ENCODE peak calls at places on chromosomes 16 and 17, in four cellular contexts. One of them, this sample, is unnamed.

GRCh38 chr16:71421911-71422310 is 19.9 kb downstream of the TLE7 start:
- DNase-seq in effector memory CD4-positive, alpha-beta T cell: no peak
- DNase-seq in GM23248: peak; percentile 28
- DNase-seq in cardiac muscle cell: peak; percentile 16
- DNase-seq in this sample: no peak

GRCh38 chr16:13969711-13970110 is 49.8 kb downstream of the ERCC4 start:
- DNase-seq in effector memory CD4-positive, alpha-beta T cell: no peak
- DNase-seq in GM23248: no peak
- DNase-seq in cardiac muscle cell: no peak
- DNase-seq in this sample: no peak

GRCh38 chr16:23670137-23670776 is 8.4 kb upstream of the PLK1 start:
- DNase-seq in effector memory CD4-positive, alpha-beta T cell: no peak
- DNase-seq in GM23248: peak; percentile 93
- DNase-seq in cardiac muscle cell: no peak
- DNase-seq in this sample: no peak

GRCh38 chr17:73189417-73190099 is 3.3 kb upstream of the COG1 start:
- DNase-seq in effector memory CD4-positive, alpha-beta T cell: no peak
- DNase-seq in GM23248: peak; percentile 64
- DNase-seq in cardiac muscle cell: peak; percentile 65
- DNase-seq in this sample: peak; percentile 36

GRCh38 chr16:53429221-53429943 is 4.9 kb upstream of the RBL2 start:
- DNase-seq in effector memory CD4-positive, alpha-beta T cell: no peak
- DNase-seq in GM23248: peak; percentile 26
- DNase-seq in cardiac muscle cell: no peak
- DNase-seq in this sample: no peak

GRCh38 chr16:2520784-2521577 is 810 bp downstream of the AMDHD2 start:
- DNase-seq in effector memory CD4-positive, alpha-beta T cell: peak; percentile 68
- DNase-seq in GM23248: peak; percentile 67
- DNase-seq in cardiac muscle cell: no peak
- DNase-seq in this sample: no peak

GRCh38 chr17:76567634-76568432 is 17.8 kb downstream of the ST6GALNAC2 start:
- DNase-seq in effector memory CD4-positive, alpha-beta T cell: no peak
- DNase-seq in GM23248: no peak
- DNase-seq in cardiac muscle cell: no peak
- DNase-seq in this sample: no peak

GRCh38 chr16:3131755-3132377 is 3.0 kb upstream of the ZNF213 start:
- DNase-seq in effector memory CD4-positive, alpha-beta T cell: no peak
- DNase-seq in GM23248: peak; percentile 70
- DNase-seq in cardiac muscle cell: peak; percentile 62
- DNase-seq in this sample: no peak

GRCh38 chr16:69620564-69620963 is 54.8 kb downstream of the NFAT5 start:
- DNase-seq in effector memory CD4-positive, alpha-beta T cell: no peak
- DNase-seq in GM23248: peak; percentile 29
- DNase-seq in cardiac muscle cell: no peak
- DNase-seq in this sample: no peak

GRCh38 chr17:73534575-73534940 is 109.7 kb downstream of the SDK2 start:
- DNase-seq in effector memory CD4-positive, alpha-beta T cell: no peak
- DNase-seq in GM23248: no peak
- DNase-seq in cardiac muscle cell: peak; percentile 48
- DNase-seq in this sample: no peak

GRCh38 chr17:30600830-30601494 is 123.8 kb downstream of the GOSR1 start:
- DNase-seq in effector memory CD4-positive, alpha-beta T cell: no peak
- DNase-seq in GM23248: peak; percentile 63
- DNase-seq in cardiac muscle cell: peak; percentile 28
- DNase-seq in this sample: no peak

GRCh38 chr17:5516060-5516792 is 29.9 kb downstream of the MIS12 start:
- DNase-seq in effector memory CD4-positive, alpha-beta T cell: no peak
- DNase-seq in GM23248: peak; percentile 98
- DNase-seq in cardiac muscle cell: no peak
- DNase-seq in this sample: peak; percentile 91

GRCh38 chr17:56595831-56596740 is 2.6 kb downstream of the NOG start:
- DNase-seq in effector memory CD4-positive, alpha-beta T cell: no peak
- DNase-seq in GM23248: peak; percentile 50
- DNase-seq in cardiac muscle cell: peak; percentile 91
- DNase-seq in this sample: no peak

GRCh38 chr16:89360760-89361435 is 129.5 kb downstream of the ANKRD11 start:
- DNase-seq in effector memory CD4-positive, alpha-beta T cell: peak; percentile 71
- DNase-seq in GM23248: no peak
- DNase-seq in cardiac muscle cell: no peak
- DNase-seq in this sample: no peak

GRCh38 chr16:86288716-86289294 is 221.5 kb upstream of the FOXF1 start:
- DNase-seq in effector memory CD4-positive, alpha-beta T cell: no peak
- DNase-seq in GM23248: no peak
- DNase-seq in cardiac muscle cell: no peak
- DNase-seq in this sample: no peak

GRCh38 chr17:56876766-56877179 is 37.1 kb downstream of the TRIM25 start:
- DNase-seq in effector memory CD4-positive, alpha-beta T cell: no peak
- DNase-seq in GM23248: no peak
- DNase-seq in cardiac muscle cell: no peak
- DNase-seq in this sample: no peak

GRCh38 chr17:15782809-15783208 is 50.7 kb downstream of the TBC1D26 start:
- DNase-seq in effector memory CD4-positive, alpha-beta T cell: no peak
- DNase-seq in GM23248: peak; percentile 81
- DNase-seq in cardiac muscle cell: no peak
- DNase-seq in this sample: no peak

GRCh38 chr17:11736613-11737289 is 138.5 kb downstream of the DNAH9 start:
- DNase-seq in effector memory CD4-positive, alpha-beta T cell: no peak
- DNase-seq in GM23248: no peak
- DNase-seq in cardiac muscle cell: no peak
- DNase-seq in this sample: no peak

GRCh38 chr16:57610611-57611010 is 17.8 kb upstream of the ADGRG1 start:
- DNase-seq in effector memory CD4-positive, alpha-beta T cell: no peak
- DNase-seq in GM23248: no peak
- DNase-seq in cardiac muscle cell: no peak
- DNase-seq in this sample: no peak
- H3K4me1 ChIP-seq in effector memory CD4-positive, alpha-beta T cell: peaks cover 7% of the 10 kb centered on the region
- H3K4me1 ChIP-seq in GM23248: peaks cover 5% of the 10 kb centered on the region
- H3K4me1 ChIP-seq in cardiac muscle cell: no peaks in the 10 kb centered on the region
- H3K4me1 ChIP-seq in this sample: no peaks in the 10 kb centered on the region

GRCh38 chr17:42275527-42276358 is 448 bp downstream of the STAT5B start:
- DNase-seq in effector memory CD4-positive, alpha-beta T cell: peak; percentile 31
- DNase-seq in GM23248: no peak
- DNase-seq in cardiac muscle cell: peak; percentile 78
- DNase-seq in this sample: no peak
- H3K4me1 ChIP-seq in effector memory CD4-positive, alpha-beta T cell: peaks cover 16% of the 10 kb centered on the region
- H3K4me1 ChIP-seq in GM23248: peaks cover 8% of the 10 kb centered on the region
- H3K4me1 ChIP-seq in cardiac muscle cell: peaks cover 23% of the 10 kb centered on the region
- H3K4me1 ChIP-seq in this sample: peaks cover 29% of the 10 kb centered on the region

GRCh38 chr17:17818088-17818526 is 18.7 kb downstream of the SREBF1 start:
- DNase-seq in effector memory CD4-positive, alpha-beta T cell: no peak
- DNase-seq in GM23248: peak; percentile 68
- DNase-seq in cardiac muscle cell: peak; percentile 60
- DNase-seq in this sample: no peak
- H3K4me1 ChIP-seq in effector memory CD4-positive, alpha-beta T cell: peaks cover 29% of the 10 kb centered on the region
- H3K4me1 ChIP-seq in GM23248: peaks cover 17% of the 10 kb centered on the region
- H3K4me1 ChIP-seq in cardiac muscle cell: peaks cover 21% of the 10 kb centered on the region
- H3K4me1 ChIP-seq in this sample: peaks cover 68% of the 10 kb centered on the region

GRCh38 chr17:72117470-72117747 is 3.4 kb upstream of the SOX9 start:
- DNase-seq in effector memory CD4-positive, alpha-beta T cell: no peak
- DNase-seq in GM23248: no peak
- DNase-seq in cardiac muscle cell: no peak
- DNase-seq in this sample: no peak
- H3K4me1 ChIP-seq in effector memory CD4-positive, alpha-beta T cell: peaks cover 4% of the 10 kb centered on the region
- H3K4me1 ChIP-seq in GM23248: peaks cover 11% of the 10 kb centered on the region
- H3K4me1 ChIP-seq in cardiac muscle cell: peaks cover 19% of the 10 kb centered on the region
- H3K4me1 ChIP-seq in this sample: peaks cover 12% of the 10 kb centered on the region

GRCh38 chr17:1390422-1391367 is 9.3 kb downstream of the YWHAE start:
- DNase-seq in effector memory CD4-positive, alpha-beta T cell: no peak
- DNase-seq in GM23248: peak; percentile 41
- DNase-seq in cardiac muscle cell: peak; percentile 77
- DNase-seq in this sample: no peak
- H3K4me1 ChIP-seq in effector memory CD4-positive, alpha-beta T cell: peaks cover 49% of the 10 kb centered on the region
- H3K4me1 ChIP-seq in GM23248: peaks cover 46% of the 10 kb centered on the region
- H3K4me1 ChIP-seq in cardiac muscle cell: peaks cover 55% of the 10 kb centered on the region
- H3K4me1 ChIP-seq in this sample: peaks cover 52% of the 10 kb centered on the region

GRCh38 chr16:715448-716249 is 731 bp downstream of the METRN start:
- DNase-seq in effector memory CD4-positive, alpha-beta T cell: no peak
- DNase-seq in GM23248: peak; percentile 63
- DNase-seq in cardiac muscle cell: peak; percentile 79
- DNase-seq in this sample: no peak
- H3K4me1 ChIP-seq in effector memory CD4-positive, alpha-beta T cell: peaks cover 18% of the 10 kb centered on the region
- H3K4me1 ChIP-seq in GM23248: peaks cover 9% of the 10 kb centered on the region
- H3K4me1 ChIP-seq in cardiac muscle cell: peaks cover 22% of the 10 kb centered on the region
- H3K4me1 ChIP-seq in this sample: peaks cover 59% of the 10 kb centered on the region

DNA sequence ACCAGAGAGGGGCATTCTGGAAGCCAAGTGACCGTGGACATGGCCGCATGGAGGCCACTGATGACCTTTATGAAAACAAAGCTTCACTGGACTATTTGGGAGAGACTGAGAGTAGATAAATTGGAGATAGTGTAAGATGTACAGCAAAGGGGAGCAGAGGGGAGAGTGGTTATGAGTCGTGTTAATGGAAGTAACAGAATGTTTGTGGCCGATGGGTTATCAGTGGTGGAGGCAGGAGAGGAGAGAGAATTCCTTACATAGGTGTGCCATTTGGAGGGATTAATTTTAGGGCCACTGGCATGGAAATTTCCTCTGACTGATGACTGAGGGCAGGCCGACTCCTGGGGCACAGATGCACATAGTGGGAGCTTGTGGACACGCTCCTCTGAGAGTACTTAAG is 19.2 kb downstream of the PRPSAP2 start:
- DNase-seq in effector memory CD4-positive, alpha-beta T cell: no peak
- DNase-seq in GM23248: peak; percentile 10
- DNase-seq in cardiac muscle cell: no peak
- DNase-seq in this sample: no peak
- H3K4me1 ChIP-seq in effector memory CD4-positive, alpha-beta T cell: no peaks in the 10 kb centered on the region
- H3K4me1 ChIP-seq in GM23248: no peaks in the 10 kb centered on the region
- H3K4me1 ChIP-seq in cardiac muscle cell: no peaks in the 10 kb centered on the region
- H3K4me1 ChIP-seq in this sample: no peaks in the 10 kb centered on the region

DNA sequence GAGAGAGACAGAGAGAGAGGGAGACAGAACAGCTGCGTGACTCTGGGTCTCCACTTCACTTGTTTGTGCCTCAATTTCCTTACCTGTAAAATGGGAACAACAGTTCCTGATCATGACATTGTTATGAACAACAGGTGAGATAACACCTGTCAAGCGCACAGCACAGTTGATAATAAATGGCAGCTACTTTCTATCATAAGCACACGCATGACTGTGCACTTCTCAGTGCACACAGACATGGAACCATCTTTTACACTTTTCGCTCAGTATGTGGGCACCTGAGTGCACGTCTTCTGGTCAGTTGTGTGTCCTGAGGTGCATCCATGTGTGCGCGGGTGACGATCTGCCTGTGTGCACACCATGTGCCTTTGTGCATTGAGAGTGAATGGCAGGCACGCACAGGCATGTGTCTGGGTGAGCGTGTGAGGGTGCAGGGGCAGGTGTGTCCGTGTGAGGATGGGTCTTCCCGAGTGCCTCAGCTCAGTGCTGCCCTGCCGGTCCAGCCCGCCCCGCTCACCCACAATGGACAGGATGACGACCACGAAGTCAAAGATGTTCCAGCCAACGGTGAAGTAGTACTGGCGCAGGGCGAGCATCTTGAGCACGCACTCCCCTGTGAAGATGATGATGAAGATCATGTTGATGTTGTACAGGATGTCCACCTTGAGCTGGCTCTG is 10.3 kb upstream of the CD79B start:
- DNase-seq in effector memory CD4-positive, alpha-beta T cell: no peak
- DNase-seq in GM23248: no peak
- DNase-seq in cardiac muscle cell: no peak
- DNase-seq in this sample: no peak
- H3K4me1 ChIP-seq in effector memory CD4-positive, alpha-beta T cell: peaks cover 19% of the 10 kb centered on the region
- H3K4me1 ChIP-seq in GM23248: no peaks in the 10 kb centered on the region
- H3K4me1 ChIP-seq in cardiac muscle cell: no peaks in the 10 kb centered on the region
- H3K4me1 ChIP-seq in this sample: no peaks in the 10 kb centered on the region

GRCh38 chr16:55478827-55479559 is at the start of gene MMP2:
- DNase-seq in effector memory CD4-positive, alpha-beta T cell: no peak
- DNase-seq in GM23248: peak; percentile 86
- DNase-seq in cardiac muscle cell: peak; percentile 62
- DNase-seq in this sample: no peak

GRCh38 chr16:55480228-55480655 is 1.2 kb downstream of the MMP2 start:
- DNase-seq in effector memory CD4-positive, alpha-beta T cell: no peak
- DNase-seq in GM23248: peak; percentile 98
- DNase-seq in cardiac muscle cell: peak; percentile 72
- DNase-seq in this sample: no peak

GRCh38 chr16:55476625-55477533 is 2.1 kb upstream of the MMP2 start:
- DNase-seq in effector memory CD4-positive, alpha-beta T cell: no peak
- DNase-seq in GM23248: peak; percentile 45
- DNase-seq in cardiac muscle cell: no peak
- DNase-seq in this sample: no peak

GRCh38 chr16:55482056-55482455 is 3.1 kb downstream of the MMP2 start:
- DNase-seq in effector memory CD4-positive, alpha-beta T cell: no peak
- DNase-seq in GM23248: peak; percentile 74
- DNase-seq in cardiac muscle cell: no peak
- DNase-seq in this sample: no peak

DNA sequence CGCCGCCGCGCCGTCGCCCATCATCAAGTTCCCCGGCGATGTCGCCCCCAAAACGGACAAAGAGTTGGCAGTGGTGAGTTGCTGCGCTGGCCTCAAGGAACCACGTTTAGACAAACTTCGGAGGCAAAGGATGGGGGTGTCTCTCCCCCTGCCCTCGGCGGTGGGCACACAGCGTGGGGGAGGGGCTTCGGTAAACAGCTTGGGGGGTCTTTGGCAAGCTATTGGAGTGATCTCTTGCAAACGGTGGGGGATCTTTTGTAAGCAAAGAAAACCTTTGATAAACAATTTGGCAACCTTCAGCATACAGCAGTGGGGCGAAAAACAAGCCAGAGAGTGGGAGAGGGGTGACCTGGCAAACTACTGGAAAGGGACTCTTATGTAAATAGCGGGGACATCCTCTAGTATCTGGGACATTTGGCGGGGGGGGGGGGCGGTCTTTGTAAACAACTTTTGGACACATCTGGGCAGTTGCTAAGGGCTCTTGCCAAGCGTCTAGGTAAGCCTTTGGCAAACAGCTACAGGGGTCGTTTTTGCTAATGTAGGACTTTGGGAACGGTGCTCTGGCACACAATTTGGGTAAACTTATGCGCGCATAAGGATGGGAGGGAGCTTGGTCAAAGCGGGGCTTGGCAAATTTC is 681 bp downstream of the MMP2 start:
- DNase-seq in effector memory CD4-positive, alpha-beta T cell: no peak
- DNase-seq in GM23248: peak; percentile 64
- DNase-seq in cardiac muscle cell: no peak
- DNase-seq in this sample: no peak
- H3K4me1 ChIP-seq in effector memory CD4-positive, alpha-beta T cell: no peaks in the 10 kb centered on the region
- H3K4me1 ChIP-seq in GM23248: peaks cover 44% of the 10 kb centered on the region
- H3K4me1 ChIP-seq in cardiac muscle cell: peaks cover 6% of the 10 kb centered on the region
- H3K4me1 ChIP-seq in this sample: peaks cover 35% of the 10 kb centered on the region

This sample was measured in Panc1.